ENCODE peak calls at places on chromosomes 16 and 17, in five cellular contexts. O, Q, Z, V and U are unnamed samples.

GRCh38 chr17:4845128-4845527 is 12.0 kb downstream of the MINK1 start:
- DNase-seq in O (no peak), Q (no peak), Z (no peak), V (no peak), U (no peak)

GRCh38 chr17:44473367-44473766 is 29.8 kb downstream of the GPATCH8 start:
- DNase-seq in O (no peak), Q (no peak), Z (no peak), V (no peak), U (no peak)

GRCh38 chr16:15509593-15510520 is 75.5 kb downstream of the BMERB1 start:
- DNase-seq in O (peak; percentile 11), Q (no peak), Z (no peak), V (no peak), U (no peak)

GRCh38 chr16:66832661-66833305 is 2.0 kb upstream of the NAE1 start:
- DNase-seq in O (no peak), Q (no peak), Z (no peak), V (no peak), U (no peak)

GRCh38 chr17:142102-142661 is 4.8 kb downstream of the SCGB1C2 start:
- DNase-seq in O (no peak), Q (peak; percentile 78), Z (peak; percentile 9), V (peak; percentile 16), U (no peak)

GRCh38 chr17:45261577-45262515 is at the start of gene SPATA32:
- DNase-seq in O (peak; percentile 48), Q (no peak), Z (peak; percentile 62), V (peak; percentile 42), U (no peak)

GRCh38 chr17:77516902-77517301 is 376.1 kb downstream of the SEC14L1 start:
- DNase-seq in O (peak; percentile 34), Q (no peak), Z (no peak), V (no peak), U (no peak)

GRCh38 chr16:85246973-85247372 is 134.7 kb upstream of the CIBAR2 start:
- DNase-seq in O (no peak), Q (no peak), Z (no peak), V (no peak), U (no peak)

GRCh38 chr17:32460054-32460453 is 15.7 kb downstream of the PSMD11 start:
- DNase-seq in O (no peak), Q (no peak), Z (no peak), V (no peak), U (no peak)